ENCODE peak calls at places on chromosomes 16 and 17, in six cellular contexts. W, Q, C, P, O and X are unnamed samples.
A peak's percentile ranks its signal among the peaks of the same experiment; 100 is the strongest.

GRCh38 chr16:2081685-2082084 is 33.9 kb downstream of the TSC2 start:
- DNase-seq in W (no peak), Q (no peak), C (no peak), P (no peak), O (no peak), X (no peak)

GRCh38 chr17:2253768-2254406 is 49.7 kb downstream of the SMG6 start:
- DNase-seq in W (no peak), Q (no peak), C (no peak), P (no peak), O (no peak), X (no peak)

GRCh38 chr16:89761304-89761922 is 40.1 kb downstream of the ZNF276 start:
- DNase-seq in W (no peak), Q (no peak), C (no peak), P (no peak), O (no peak), X (no peak)

GRCh38 chr16:85465328-85466307 is 147.5 kb upstream of the GSE1 start:
- DNase-seq in W (peak; percentile 83), Q (peak; percentile 93), C (peak; percentile 67), P (peak; percentile 79), O (no peak), X (no peak)

GRCh38 chr17:2815781-2816185 is 19.5 kb downstream of the RAP1GAP2 start:
- DNase-seq in W (no peak), Q (no peak), C (no peak), P (no peak), O (no peak), X (peak; percentile 65)

GRCh38 chr16:3283525-3284447 is 495 bp downstream of the ZNF263 start:
- DNase-seq in W (no peak), Q (peak; percentile 68), C (peak; percentile 7), P (no peak), O (no peak), X (no peak)

GRCh38 chr16:56462064-56462796 is 10.9 kb downstream of the OGFOD1 start:
- DNase-seq in W (no peak), Q (no peak), C (no peak), P (no peak), O (no peak), X (no peak)

GRCh38 chr17:2703181-2703580 is 8.4 kb downstream of the CLUH start:
- DNase-seq in W (no peak), Q (peak; percentile 46), C (no peak), P (peak; percentile 4), O (no peak), X (no peak)

GRCh38 chr17:17156107-17156506 is 50.0 kb downstream of the PLD6 start:
- DNase-seq in W (peak; percentile 91), Q (no peak), C (peak; percentile 88), P (no peak), O (no peak), X (no peak)

GRCh38 chr16:2022723-2023097 is 3.1 kb downstream of the NPW start:
- DNase-seq in W (peak; percentile 41), Q (no peak), C (peak; percentile 68), P (no peak), O (no peak), X (no peak)

GRCh38 chr17:80106176-80106575 is 4.8 kb downstream of the GAA start:
- DNase-seq in W (no peak), Q (peak; percentile 38), C (no peak), P (no peak), O (no peak), X (no peak)

GRCh38 chr16:75265911-75266701 is 14.7 kb upstream of the BCAR1 start:
- DNase-seq in W (peak; percentile 42), Q (peak; percentile 90), C (no peak), P (peak; percentile 78), O (peak; percentile 66), X (no peak)

GRCh38 chr16:4327782-4328579 is 12.1 kb downstream of the GLIS2 start:
- DNase-seq in W (peak; percentile 78), Q (peak; percentile 88), C (peak; percentile 63), P (peak; percentile 89), O (peak; percentile 73), X (peak; percentile 38)

GRCh38 chr17:17030515-17031211 is 11.6 kb upstream of the MPRIP start:
- DNase-seq in W (no peak), Q (no peak), C (no peak), P (no peak), O (no peak), X (no peak)

GRCh38 chr16:86661715-86662114 is 83.4 kb downstream of the FOXL1 start:
- DNase-seq in W (peak; percentile 65), Q (no peak), C (peak; percentile 71), P (no peak), O (no peak), X (no peak)

GRCh38 chr16:29674188-29674587 is 4.8 kb upstream of the QPRT start:
- DNase-seq in W (peak; percentile 55), Q (peak; percentile 71), C (peak; percentile 61), P (peak; percentile 41), O (peak; percentile 81), X (no peak)

GRCh38 chr17:47223007-47223406 is 13.9 kb downstream of the MYL4 start:
- DNase-seq in W (peak; percentile 25), Q (no peak), C (no peak), P (no peak), O (no peak), X (no peak)

GRCh38 chr17:75665981-75666380 is 973 bp downstream of the RECQL5 start:
- DNase-seq in W (no peak), Q (no peak), C (no peak), P (no peak), O (no peak), X (no peak)

GRCh38 chr17:19411641-19412040 is 609 bp downstream of the RNF112 start:
- DNase-seq in W (no peak), Q (no peak), C (no peak), P (no peak), O (no peak), X (no peak)

GRCh38 chr16:64621616-64622015 is 500.2 kb downstream of the CDH11 start:
- DNase-seq in W (peak; percentile 12), Q (no peak), C (peak; percentile 21), P (no peak), O (no peak), X (no peak)

GRCh38 chr16:64629622-64630021 is 492.2 kb downstream of the CDH11 start:
- DNase-seq in W (peak; percentile 50), Q (no peak), C (peak; percentile 78), P (no peak), O (no peak), X (no peak)

GRCh38 chr16:64627781-64628180 is 494.1 kb downstream of the CDH11 start:
- DNase-seq in W (no peak), Q (peak; percentile 57), C (no peak), P (peak; percentile 54), O (no peak), X (no peak)

GRCh38 chr16:64626771-64627170 is 495.1 kb downstream of the CDH11 start:
- DNase-seq in W (no peak), Q (no peak), C (peak; percentile 27), P (no peak), O (no peak), X (no peak)

GRCh38 chr16:64627288-64627687 is 494.6 kb downstream of the CDH11 start:
- DNase-seq in W (peak; percentile 7), Q (no peak), C (no peak), P (no peak), O (no peak), X (no peak)
- TF ChIP-seq CTCF in W (no peak), Q (no peak), C (no peak), P (no peak), O (no peak), X (no peak)

GRCh38 chr17:10623786-10624338 is 33.2 kb downstream of the MYH3 start:
- DNase-seq in W (no peak), Q (no peak), C (no peak), P (no peak), O (no peak), X (no peak)
- TF ChIP-seq CTCF in W (no peak), Q (no peak), C (no peak), P (no peak), O (no peak), X (no peak)

GRCh38 chr16:19437280-19437679 is 19.6 kb downstream of the TMC5 start:
- DNase-seq in W (peak; percentile 17), Q (no peak), C (no peak), P (no peak), O (peak; percentile 45), X (no peak)
- TF ChIP-seq CTCF in W (no peak), Q (no peak), C (no peak), P (no peak), O (no peak), X (no peak)

GRCh38 chr17:45236002-45236606 is 14.4 kb downstream of the FMNL1 start:
- DNase-seq in W (no peak), Q (no peak), C (no peak), P (no peak), O (no peak), X (no peak)
- TF ChIP-seq CTCF in W (no peak), Q (no peak), C (no peak), P (peak; percentile 43), O (no peak), X (peak; percentile 35)

GRCh38 chr16:11674001-11674817 is 6.0 kb downstream of the SNN start:
- DNase-seq in W (no peak), Q (peak; percentile 63), C (no peak), P (no peak), O (no peak), X (no peak)
- TF ChIP-seq CTCF in W (no peak), Q (no peak), C (no peak), P (no peak), O (no peak), X (no peak)

DNA sequence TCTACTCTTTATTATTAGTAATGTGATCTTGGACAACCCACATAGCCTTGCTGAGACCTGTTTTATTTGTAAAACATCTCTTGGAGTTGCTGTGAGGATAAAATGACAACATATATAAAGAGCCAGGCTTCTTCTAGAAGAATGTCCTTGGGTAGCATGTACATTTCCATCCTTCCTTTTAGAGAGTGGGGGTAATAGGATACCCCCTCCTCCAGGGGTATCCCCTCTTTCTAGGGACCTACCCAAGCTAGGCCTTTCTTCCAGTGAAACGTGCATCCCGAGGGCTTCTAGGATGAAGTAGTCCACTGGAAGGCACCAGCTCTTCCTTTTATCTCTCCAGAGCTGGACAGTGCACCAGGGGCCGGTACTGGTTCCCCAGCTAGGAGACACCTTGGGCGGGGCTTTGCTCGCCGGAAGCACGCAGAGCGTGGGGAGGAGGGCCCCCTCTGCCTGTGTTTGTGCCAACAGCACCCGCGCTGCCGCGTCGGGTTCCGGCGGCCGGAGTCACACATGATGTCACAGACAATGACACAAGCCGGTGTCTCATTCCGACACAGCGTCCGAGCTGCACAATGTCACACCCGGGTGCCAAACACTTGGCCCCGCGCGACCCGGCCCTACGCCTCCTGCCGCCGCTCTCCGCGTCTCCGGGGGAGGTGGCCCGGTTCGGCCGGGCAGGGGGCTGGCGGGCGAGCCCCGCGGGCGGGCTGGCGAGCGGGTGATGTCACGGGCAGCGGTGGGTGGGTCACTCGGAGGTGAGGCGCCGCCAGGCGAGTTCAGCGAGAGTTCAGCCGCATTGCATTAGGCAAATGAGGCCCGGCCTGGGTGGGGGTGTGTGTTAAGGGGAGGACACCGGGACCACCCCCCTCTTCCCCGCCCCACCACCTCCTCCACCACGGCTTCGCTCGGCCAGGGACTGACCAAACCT is 23.4 kb downstream of the GJD3 start:
- DNase-seq in W (peak; percentile 58), Q (peak; percentile 98), C (peak; percentile 81), P (peak; percentile 92), O (peak; percentile 92), X (peak; percentile 91)
- TF ChIP-seq CTCF in W (no peak), Q (peak; percentile 3), C (no peak), P (peak; percentile 50), O (no peak), X (peak; percentile 30)